ENCODE peak calls at places on chromosomes 5 and 9, in five cellular contexts. B, X, H, U and C are unnamed samples.

GRCh38 chr9:101504188-101504587 is 29.5 kb upstream of the RNF20 start:
- DNase-seq in B (no peak), X (no peak), H (no peak), U (no peak), C (no peak)

GRCh38 chr5:108259306-108259705 is 122.6 kb downstream of the FBXL17 start:
- DNase-seq in B (no peak), X (no peak), H (no peak), U (no peak), C (no peak)

GRCh38 chr5:88672644-88673493 is 210.1 kb downstream of the MEF2C start:
- DNase-seq in B (no peak), X (no peak), H (no peak), U (no peak), C (no peak)

GRCh38 chr5:11905209-11905608 is 963 bp upstream of the CTNND2 start:
- DNase-seq in B (no peak), X (no peak), H (no peak), U (no peak), C (no peak)

GRCh38 chr9:79480639-79481038 is 91.1 kb upstream of the TLE4 start:
- DNase-seq in B (no peak), X (no peak), H (no peak), U (no peak), C (no peak)

GRCh38 chr9:127707766-127708165 is 978 bp downstream of the CFAP157 start:
- DNase-seq in B (peak; percentile 12), X (peak; percentile 39), H (no peak), U (no peak), C (no peak)

GRCh38 chr9:34400275-34400674 is 23.6 kb upstream of the MYORG start:
- DNase-seq in B (no peak), X (no peak), H (no peak), U (no peak), C (no peak)

GRCh38 chr5:141002667-141002965 is 36.3 kb downstream of the PCDHAC2 start:
- DNase-seq in B (no peak), X (no peak), H (no peak), U (no peak), C (no peak)

GRCh38 chr5:181261320-181262085 is 560 bp upstream of the TRIM52 start:
- DNase-seq in B (peak; percentile 61), X (peak; percentile 74), H (no peak), U (no peak), C (peak; percentile 84)

GRCh38 chr9:12680757-12681156 is 12.4 kb upstream of the TYRP1 start:
- DNase-seq in B (no peak), X (no peak), H (no peak), U (no peak), C (no peak)

GRCh38 chr5:78611161-78611605 is 37.4 kb downstream of the LHFPL2 start:
- DNase-seq in B (no peak), X (no peak), H (no peak), U (peak; percentile 10), C (no peak)
- H3K27ac ChIP-seq in B (no peak overlapping the region), X (no peak overlapping the region), H (no peak overlapping the region), U (peak overlapping the region; percentile 53), C (peak overlapping the region; percentile 62)

GRCh38 chr9:37730256-37730655 is 23.3 kb upstream of the TRMT10B start:
- DNase-seq in B (no peak), X (no peak), H (no peak), U (no peak), C (no peak)
- TF ChIP-seq GABPA in B (no peak), X (no peak), H (no peak), U (no peak), C (no peak)

GRCh38 chr5:155211764-155212163 is 198.2 kb downstream of the KIF4B start:
- DNase-seq in B (no peak), X (no peak), H (no peak), U (no peak), C (no peak)
- TF ChIP-seq RFX5 in B (no peak), X (no peak), H (no peak), U (no peak), C (no peak)

GRCh38 chr5:164203581-164204225 is 698.3 kb downstream of the MAT2B start:
- DNase-seq in B (no peak), X (no peak), H (no peak), U (no peak), C (no peak)
- H3K27ac ChIP-seq in B (no peak overlapping the region), X (no peak overlapping the region), H (no peak overlapping the region), U (no peak overlapping the region), C (peak overlapping the region; percentile 47)

GRCh38 chr5:158409507-158409906 is 550.6 kb upstream of the CLINT1 start:
- DNase-seq in B (no peak), X (no peak), H (peak; percentile 49), U (no peak), C (no peak)

GRCh38 chr5:158407801-158408200 is 548.9 kb upstream of the CLINT1 start:
- DNase-seq in B (no peak), X (no peak), H (no peak), U (no peak), C (no peak)

GRCh38 chr5:158410976-158411375 is 552.0 kb upstream of the CLINT1 start:
- DNase-seq in B (no peak), X (no peak), H (no peak), U (no peak), C (no peak)

GRCh38 chr5:158406884-158407790 is 548.2 kb upstream of the CLINT1 start:
- DNase-seq in B (no peak), X (no peak), H (no peak), U (no peak), C (no peak)
- TF ChIP-seq GABPA in B (no peak), X (no peak), H (no peak), U (no peak), C (no peak)

GRCh38 chr9:129311638-129312037 is 133.6 kb upstream of the IER5L start:
- DNase-seq in B (no peak), X (no peak), H (no peak), U (no peak), C (no peak)
- TF ChIP-seq RFX5 in B (no peak), X (no peak), H (no peak), U (no peak), C (no peak)

DNA sequence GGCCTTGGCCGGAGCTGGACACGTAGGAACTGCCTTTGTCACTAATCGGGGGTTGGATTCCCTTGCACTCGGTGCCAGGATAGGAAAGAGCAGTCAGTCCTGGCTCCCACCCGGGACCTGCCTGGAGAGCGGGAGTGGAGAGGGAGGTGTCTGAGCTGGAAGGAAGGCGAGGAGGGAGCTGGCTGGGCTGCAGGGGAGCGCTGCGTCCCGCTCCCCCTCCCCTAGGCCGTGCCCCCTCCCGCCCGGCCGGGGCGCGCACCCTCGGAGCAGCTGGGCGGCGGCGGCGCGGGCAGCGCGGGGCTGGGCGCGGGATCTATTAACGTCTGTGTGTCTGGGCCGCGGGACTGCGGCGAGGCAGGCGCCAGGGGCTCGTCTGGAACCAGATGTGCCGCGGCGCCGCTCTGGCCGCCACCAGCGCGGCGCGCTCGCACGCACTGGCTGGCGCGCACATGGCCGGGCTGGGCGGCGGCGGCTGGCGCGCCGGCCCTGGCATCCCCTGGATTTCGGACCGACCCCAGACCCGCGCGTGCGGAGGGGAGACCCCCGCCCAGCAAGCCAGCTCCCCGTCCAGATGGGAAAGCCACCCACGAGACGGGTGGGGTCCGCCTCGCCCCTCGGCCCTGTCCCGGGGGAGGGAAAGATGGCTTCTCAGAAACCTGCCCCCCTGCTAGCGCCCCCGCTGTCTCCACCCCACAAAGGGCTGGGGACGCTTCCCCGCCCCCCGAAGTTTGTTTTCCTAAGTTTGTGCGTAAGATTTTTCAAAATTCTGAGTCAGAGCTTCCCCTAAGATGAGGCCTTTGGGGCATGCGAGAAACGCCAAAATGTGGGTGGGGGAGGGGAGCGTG is 31.9 kb downstream of the PRRX2 start:
- DNase-seq in B (no peak), X (peak; percentile 53), H (no peak), U (no peak), C (peak; percentile 96)
- H3K27ac ChIP-seq in B (no peak overlapping the region), X (no peak overlapping the region), H (no peak overlapping the region), U (no peak overlapping the region), C (no peak overlapping the region)

DNA sequence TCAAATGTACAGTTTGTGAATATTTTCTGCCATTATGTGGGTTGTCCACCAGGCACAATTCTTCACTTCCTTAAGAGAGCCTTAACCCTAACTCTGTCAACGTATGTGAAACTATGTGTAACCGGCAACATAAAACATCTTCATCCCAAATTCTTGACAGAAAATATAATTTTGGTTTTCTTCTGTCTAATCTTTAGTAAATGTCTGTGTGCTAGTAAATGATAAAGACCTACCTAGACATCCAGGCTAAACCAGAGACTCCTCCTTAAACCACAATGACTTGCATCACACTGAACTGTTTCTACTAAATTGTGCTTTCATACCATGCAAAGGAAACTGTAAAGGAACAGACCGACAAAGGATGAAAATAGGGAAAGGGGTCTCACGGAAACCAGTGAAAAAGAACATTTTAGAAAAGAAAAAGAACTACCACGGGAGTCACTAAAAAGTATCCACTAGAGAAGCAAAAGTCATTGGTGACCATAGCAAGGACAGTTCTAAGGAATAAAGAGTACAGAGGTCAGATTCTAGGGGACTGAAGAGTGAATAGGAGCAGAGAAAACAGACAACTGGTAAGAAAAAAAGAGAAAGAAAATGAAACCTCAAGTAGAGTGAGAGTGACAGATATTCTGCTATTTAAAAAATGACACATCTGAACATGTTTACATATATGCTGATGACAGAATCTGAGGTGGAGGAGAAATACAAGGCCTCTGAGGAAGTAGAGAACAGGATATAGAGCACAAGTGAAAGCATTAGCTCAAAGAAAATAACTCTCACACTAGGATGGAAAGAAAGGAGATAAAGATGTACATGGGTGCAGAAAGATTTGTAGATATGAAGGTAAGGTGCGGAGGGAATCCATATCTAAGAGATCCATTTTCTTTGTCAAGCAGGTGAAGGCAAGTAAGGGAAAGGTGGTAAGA is 49.4 kb downstream of the FNIP1 start:
- DNase-seq in B (no peak), X (peak; percentile 68), H (no peak), U (no peak), C (no peak)
- TF ChIP-seq GABPA in B (no peak), X (peak; percentile 33), H (no peak), U (no peak), C (no peak)

GRCh38 chr5:132473019-132473531 is 17.5 kb downstream of the IRF1 start:
- DNase-seq in B (no peak), X (no peak), H (no peak), U (no peak), C (no peak)
- TF ChIP-seq RFX5 in B (no peak), X (no peak), H (no peak), U (no peak), C (no peak)

DNA sequence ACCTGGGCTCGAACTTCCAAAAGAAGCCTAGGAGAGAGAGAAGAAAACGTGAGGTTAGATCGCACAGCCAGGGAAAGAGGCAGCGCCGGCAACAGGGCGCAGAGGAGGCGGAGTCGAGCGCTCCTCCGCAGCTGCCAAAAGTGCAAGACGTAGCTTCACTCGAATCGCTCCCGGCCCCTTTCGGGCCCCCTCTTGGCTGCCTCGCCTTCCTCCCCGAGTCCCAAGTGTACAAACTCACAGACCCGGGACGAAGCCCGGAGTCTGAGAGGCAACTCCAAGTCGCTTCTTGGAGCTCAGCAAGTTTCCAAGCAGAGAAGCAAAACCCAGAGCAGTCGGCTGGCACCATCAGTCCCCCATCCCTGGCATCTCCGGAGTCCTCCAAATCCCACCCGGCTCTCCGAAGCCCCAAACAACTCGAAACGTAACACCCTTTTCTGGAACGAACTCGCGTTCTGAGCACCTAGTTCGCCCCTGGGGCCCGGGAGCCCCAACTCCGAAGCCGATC is 1.2 kb downstream of the MIER3 start:
- DNase-seq in B (peak; percentile 3), X (peak; percentile 32), H (peak; percentile 5), U (no peak), C (peak; percentile 62)
- H3K27ac ChIP-seq in B (peak overlapping the region; percentile 72), X (no peak overlapping the region), H (peak overlapping the region; percentile 7), U (no peak overlapping the region), C (peak overlapping the region; percentile 60)